ENCODE peak calls at places on chromosomes 2 and 18, in four cellular contexts. O is stomach, I is osteoblast, V is Peyer's patch. U is an unnamed sample.

GRCh38 chr2:8120979-8121825 is 560.7 kb upstream of the ID2 start:
- DNase-seq in V (no peak), I (no peak), O (no peak), U (no peak)

GRCh38 chr2:160271166-160272086 is 71.4 kb upstream of the ITGB6 start:
- DNase-seq in I (no peak), V (no peak), O (no peak), U (no peak)

GRCh38 chr2:234463626-234464290 is 33.1 kb downstream of the ARL4C start:
- DNase-seq in V (no peak), I (no peak), O (peak; percentile 71), U (peak; percentile 64)

GRCh38 chr2:35168351-35168750 is 1187.2 kb upstream of the CRIM1 start:
- DNase-seq in O (no peak), V (no peak), I (no peak), U (no peak)

GRCh38 chr18:24499814-24500601 is 39.6 kb downstream of the HRH4 start:
- DNase-seq in O (no peak), V (no peak), I (peak; percentile 36), U (no peak)

GRCh38 chr18:26073742-26074141 is 16.7 kb downstream of the SS18 start:
- DNase-seq in I (peak; percentile 19), V (no peak), O (no peak), U (no peak)

GRCh38 chr2:225025917-225026571 is 16.2 kb downstream of the DOCK10 start:
- DNase-seq in I (no peak), O (no peak), V (no peak), U (no peak)

GRCh38 chr2:65583061-65583460 is 150.7 kb upstream of the SPRED2 start:
- DNase-seq in V (no peak), O (no peak), I (no peak), U (no peak)

GRCh38 chr2:117359266-117359970 is 455.1 kb upstream of the DDX18 start:
- DNase-seq in I (no peak), V (no peak), O (no peak), U (no peak)

GRCh38 chr2:12862541-12862940 is 145.8 kb downstream of the TRIB2 start:
- DNase-seq in O (no peak), V (no peak), I (no peak), U (no peak)

GRCh38 chr2:63051795-63052333 is 1.2 kb downstream of the OTX1 start:
- DNase-seq in V (no peak), I (peak; percentile 60), O (no peak), U (no peak)

GRCh38 chr18:44048846-44049245 is 631.8 kb upstream of the SETBP1 start:
- DNase-seq in O (no peak), I (no peak), V (no peak), U (no peak)

GRCh38 chr2:171227066-171227782 is 66.5 kb upstream of the TLK1 start:
- DNase-seq in I (no peak), V (no peak), O (no peak), U (no peak)

GRCh38 chr2:42928692-42929576 is 136.6 kb upstream of the HAAO start:
- DNase-seq in I (peak; percentile 83), V (peak; percentile 74), O (no peak), U (peak; percentile 66)
- TF ChIP-seq CTCF in I (peak; percentile 51), V (peak; percentile 61), O (no peak), U (peak; percentile 18)

GRCh38 chr2:27356382-27357181 is at the start of gene GTF3C2:
- DNase-seq in O (peak; percentile 95), I (peak; percentile 99), V (peak; percentile 97), U (peak; percentile 95)

GRCh38 chr2:27351802-27352598 is 4.6 kb downstream of the GTF3C2 start:
- DNase-seq in I (no peak), O (no peak), V (no peak), U (no peak)

GRCh38 chr2:27353762-27354596 is 2.6 kb downstream of the GTF3C2 start:
- DNase-seq in O (no peak), I (no peak), V (no peak), U (no peak)

GRCh38 chr2:27354597-27354927 is 2.0 kb downstream of the GTF3C2 start:
- DNase-seq in O (no peak), V (no peak), I (no peak), U (no peak)

DNA sequence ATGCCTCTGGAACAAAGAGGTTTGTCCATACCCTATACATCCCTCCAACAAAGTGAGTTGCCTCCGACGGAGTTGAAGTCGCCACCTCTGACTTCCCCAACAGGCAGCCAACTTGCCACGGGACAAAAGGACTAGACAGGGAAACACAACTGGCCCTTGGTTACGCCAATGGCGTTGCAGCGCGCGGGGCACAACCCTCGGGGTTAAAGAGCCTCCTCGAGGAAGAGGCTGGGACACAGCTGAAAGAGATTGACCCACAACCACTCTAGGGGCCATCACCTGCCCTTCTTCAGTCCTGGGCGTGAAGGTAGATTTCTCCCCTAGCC is 545 bp downstream of the GTF3C2 start:
- DNase-seq in O (peak; percentile 43), I (no peak), V (peak; percentile 76), U (peak; percentile 77)
- H3K4me1 ChIP-seq in O (peaks cover 65% of the 10 kb centered on the region), I (peaks cover 21% of the 10 kb centered on the region), V (no peaks in the 10 kb centered on the region), U (peaks cover 41% of the 10 kb centered on the region)

GRCh38 chr2:185274718-185275484 is 463.7 kb upstream of the FSIP2 start:
- DNase-seq in V (no peak), I (no peak), O (no peak), U (no peak)

GRCh38 chr2:185284696-185285095 is 453.9 kb upstream of the FSIP2 start:
- DNase-seq in I (no peak), O (no peak), V (no peak), U (no peak)

GRCh38 chr2:185279999-185280398 is 458.6 kb upstream of the FSIP2 start:
- DNase-seq in V (no peak), I (no peak), O (no peak), U (no peak)
- TF ChIP-seq CTCF in V (peak; percentile 41), I (peak; percentile 17), O (no peak), U (no peak)

GRCh38 chr2:15657759-15658158 is 66.1 kb downstream of the DDX1 start:
- DNase-seq in V (no peak), I (no peak), O (no peak), U (no peak)

GRCh38 chr2:15655123-15655887 is 63.6 kb downstream of the DDX1 start:
- DNase-seq in I (no peak), V (no peak), O (no peak), U (no peak)

GRCh38 chr2:15654727-15655073 is 63.0 kb downstream of the DDX1 start:
- DNase-seq in O (no peak), V (no peak), I (no peak), U (no peak)

GRCh38 chr2:15653806-15654726 is 62.4 kb downstream of the DDX1 start:
- DNase-seq in V (no peak), I (no peak), O (no peak), U (no peak)

GRCh38 chr2:15656090-15656489 is 64.4 kb downstream of the DDX1 start:
- DNase-seq in O (no peak), V (no peak), I (no peak), U (no peak)
- H3K4me1 ChIP-seq in O (no peaks in the 10 kb centered on the region), V (no peaks in the 10 kb centered on the region), I (no peaks in the 10 kb centered on the region), U (no peaks in the 10 kb centered on the region)

GRCh38 chr2:162155093-162155492 is 3.0 kb upstream of the GCG start:
- DNase-seq in O (no peak), V (no peak), I (no peak), U (no peak)
- TF ChIP-seq CTCF in O (no peak), V (peak; percentile 16), I (peak; percentile 22), U (no peak)

GRCh38 chr2:98477506-98477905 is 32.8 kb downstream of the INPP4A start:
- DNase-seq in I (peak; percentile 58), V (no peak), O (no peak), U (no peak)
- H3K4me1 ChIP-seq in I (peaks cover 14% of the 10 kb centered on the region), V (no peaks in the 10 kb centered on the region), O (peaks cover 83% of the 10 kb centered on the region), U (peaks cover 57% of the 10 kb centered on the region)

GRCh38 chr2:114534728-114535084 is 92.3 kb downstream of the DPP10 start:
- DNase-seq in O (no peak), I (no peak), V (no peak), U (no peak)
- TF ChIP-seq CTCF in O (no peak), I (no peak), V (no peak), U (no peak)

GRCh38 chr2:96236882-96237281 is 28.3 kb upstream of the STARD7 start:
- DNase-seq in O (no peak), I (no peak), V (no peak), U (peak; percentile 16)
- H3K4me1 ChIP-seq in O (peaks cover 5% of the 10 kb centered on the region), I (peaks cover 4% of the 10 kb centered on the region), V (no peaks in the 10 kb centered on the region), U (no peaks in the 10 kb centered on the region)

GRCh38 chr2:223243233-223243632 is 191.2 kb downstream of the KCNE4 start:
- DNase-seq in O (no peak), V (no peak), I (no peak), U (no peak)

GRCh38 chr2:223251656-223252229 is 199.8 kb downstream of the KCNE4 start:
- DNase-seq in I (no peak), O (no peak), V (no peak), U (no peak)

GRCh38 chr2:223247136-223247535 is 195.1 kb downstream of the KCNE4 start:
- DNase-seq in I (peak; percentile 15), O (no peak), V (no peak), U (peak; percentile 5)
- TF ChIP-seq CTCF in I (peak; percentile 61), O (no peak), V (no peak), U (no peak)